ENCODE peak calls at places on chromosomes 7 and 10, in five cellular contexts. U is GM10248, P is G401, Q is posterior cingulate gyrus, S is myocyte. M is an unnamed sample.

GRCh38 chr10:60594476-60595051 is 183.7 kb upstream of the CDK1 start:
- DNase-seq in P (no peak), U (no peak), S (no peak), Q (no peak), M (peak)

GRCh38 chr7:65980478-65981250 is 1.3 kb downstream of the GUSB start:
- DNase-seq in S (no peak), Q (peak), P (no peak), U (peak), M (no peak)

GRCh38 chr7:33965116-33965827 is 59.9 kb downstream of the BMPER start:
- DNase-seq in U (no peak), P (no peak), Q (no peak), S (peak), M (no peak)

GRCh38 chr7:70387197-70387596 is 744.7 kb upstream of the GALNT17 start:
- DNase-seq in U (no peak), Q (no peak), P (peak), S (no peak), M (no peak)

GRCh38 chr10:97024181-97025073 is 161.3 kb downstream of the SLIT1 start:
- DNase-seq in U (peak), P (peak), Q (no peak), S (peak), M (peak)

GRCh38 chr10:86569335-86569734 is 47.7 kb upstream of the WAPL start:
- DNase-seq in U (no peak), Q (no peak), S (no peak), P (no peak), M (no peak)

GRCh38 chr7:158190756-158191155 is 396.9 kb downstream of the PTPRN2 start:
- DNase-seq in U (no peak), P (no peak), Q (peak), S (no peak), M (no peak)

GRCh38 chr7:27961255-27961654 is 219.3 kb downstream of the JAZF1 start:
- DNase-seq in Q (peak), S (peak), U (no peak), P (no peak), M (peak)

GRCh38 chr10:12960431-12960898 is 41.0 kb downstream of the CCDC3 start:
- DNase-seq in P (peak), U (no peak), Q (no peak), S (peak), M (no peak)

GRCh38 chr7:106139253-106140251 is 27.4 kb upstream of the SYPL1 start:
- DNase-seq in S (peak), P (no peak), Q (no peak), U (no peak), M (no peak)

GRCh38 chr7:14197280-14197679 is 207.8 kb upstream of the ETV1 start:
- DNase-seq in U (no peak), S (peak), Q (no peak), P (no peak), M (no peak)

GRCh38 chr10:113034008-113034407 is 84.0 kb downstream of the TCF7L2 start:
- DNase-seq in P (no peak), S (no peak), U (no peak), Q (no peak), M (no peak)

GRCh38 chr7:113015038-113015645 is 71.5 kb downstream of the GPR85 start:
- DNase-seq in U (no peak), S (peak), Q (no peak), P (peak), M (peak)

GRCh38 chr10:126905776-126906703 is 812 bp downstream of the DOCK1 start:
- DNase-seq in U (no peak), Q (peak), S (peak), P (no peak), M (no peak)

GRCh38 chr10:70493660-70494234 is 15.2 kb downstream of the PALD1 start:
- DNase-seq in S (no peak), U (peak), Q (peak), P (no peak), M (no peak)

GRCh38 chr7:156816943-156817572 is 75.9 kb downstream of the LMBR1 start:
- DNase-seq in S (peak), P (no peak), U (peak), Q (no peak), M (no peak)

GRCh38 chr7:135653285-135654080 is 8.8 kb upstream of the STMP1 start:
- DNase-seq in U (no peak), Q (no peak), S (peak), P (no peak), M (no peak)

GRCh38 chr10:126227762-126228134 is 160.5 kb downstream of the ADAM12 start:
- DNase-seq in U (no peak), P (no peak), S (peak), Q (no peak), M (peak)